ENCODE peak calls at places on chromosomes 11 and 22, in nine cellular contexts. I is progenitor cell of endocrine pancreas; W is activated CD4-positive, alpha-beta T cell treated with anti-CD3 and anti-CD28 coated beads, Interleukin-2, amount 50 U/mL, for 1 hour; Z is HTR-8/SVneo; U is stimulated activated CD8-positive, alpha-beta memory T cell treated with anti-CD3 and anti-CD28 coated beads, Interleukin-4, amount 100 ng/mL, for 1 hour; J is NCI-H1105; M is iris pigment epithelial cell; S is ureter; E is stimulated activated CD4-positive, alpha-beta T cell treated with anti-CD3 and anti-CD28 coated beads, Interleukin-1b, Interleukin-23, amount 100 ng/mL, for 1 hour. N is an unnamed sample.
A peak's percentile ranks its signal among the peaks of the same experiment; 100 is the strongest.

GRCh38 chr11:288328-289144 is at the start of gene PGGHG:
- DNase-seq in Z (peak; percentile 81), I (peak; percentile 45), W (peak; percentile 59), E (no peak), S (peak; percentile 75), U (no peak), M (no peak), J (peak; percentile 41), N (peak; percentile 76)

GRCh38 chr11:67628710-67629385 is 889 bp downstream of the NUDT8 start:
- DNase-seq in J (no peak), U (no peak), M (no peak), E (no peak), Z (no peak), I (no peak), S (peak; percentile 50), W (no peak), N (no peak)

GRCh38 chr22:44409691-44410316 is 88.2 kb downstream of the RTL6 start:
- DNase-seq in S (no peak), M (no peak), W (no peak), Z (no peak), I (no peak), E (no peak), J (no peak), U (no peak), N (no peak)

GRCh38 chr22:19068784-19069271 is 53.4 kb downstream of the DGCR2 start:
- DNase-seq in M (no peak), I (no peak), Z (no peak), U (no peak), W (no peak), J (no peak), E (no peak), S (peak; percentile 32), N (no peak)

GRCh38 chr22:45240137-45240809 is 421 bp downstream of the KIAA0930 start:
- DNase-seq in J (no peak), I (no peak), E (peak; percentile 7), Z (peak; percentile 10), M (peak; percentile 36), W (peak; percentile 35), U (no peak), S (no peak), N (peak; percentile 22)

GRCh38 chr11:34483475-34483874 is 30.1 kb downstream of the ELF5 start:
- DNase-seq in U (no peak), Z (no peak), M (no peak), J (no peak), S (no peak), I (no peak), E (no peak), W (no peak), N (no peak)

GRCh38 chr22:29329581-29329980 is 14.1 kb upstream of the RASL10A start:
- DNase-seq in U (no peak), S (no peak), I (no peak), Z (no peak), E (no peak), J (no peak), M (no peak), W (no peak), N (no peak)

GRCh38 chr11:20117291-20117690 is 43.0 kb downstream of the DBX1 start:
- DNase-seq in U (no peak), S (no peak), E (no peak), J (no peak), W (no peak), M (no peak), I (no peak), Z (no peak), N (peak; percentile 22)

GRCh38 chr11:76074178-76075112 is 131.9 kb downstream of the WNT11 start:
- DNase-seq in Z (no peak), E (no peak), W (no peak), M (peak; percentile 51), I (no peak), J (no peak), S (no peak), U (no peak), N (peak; percentile 80)

GRCh38 chr11:11250470-11250869 is 102.6 kb downstream of the CSNK2A3 start:
- DNase-seq in M (peak; percentile 6), J (no peak), E (no peak), S (no peak), U (no peak), W (no peak), Z (no peak), I (no peak), N (peak; percentile 29)

GRCh38 chr22:48235744-48236143 is 1473.3 kb downstream of the TBC1D22A start:
- DNase-seq in Z (no peak), S (no peak), M (no peak), W (no peak), E (no peak), U (no peak), I (no peak), J (no peak), N (no peak)

GRCh38 chr11:15776387-15776786 is 580.0 kb downstream of the SOX6 start:
- DNase-seq in E (no peak), Z (no peak), I (no peak), U (no peak), J (no peak), W (no peak), M (no peak), S (no peak), N (no peak)

GRCh38 chr11:41320233-41320993 is 139.0 kb downstream of the LRRC4C start:
- DNase-seq in W (no peak), U (no peak), J (no peak), Z (no peak), M (peak; percentile 6), E (no peak), S (no peak), I (no peak), N (no peak)

GRCh38 chr11:13091804-13092203 is 82.7 kb downstream of the RASSF10 start:
- DNase-seq in I (no peak), J (no peak), E (no peak), S (no peak), M (no peak), Z (no peak), W (no peak), U (no peak), N (no peak)

GRCh38 chr22:21938071-21938822 is 14.4 kb downstream of the PPM1F start:
- DNase-seq in J (peak; percentile 78), I (peak; percentile 92), M (peak; percentile 84), S (peak; percentile 95), E (peak; percentile 89), Z (peak; percentile 83), U (peak; percentile 84), W (peak; percentile 90), N (peak; percentile 88)

GRCh38 chr11:130868865-130869264 is 47.4 kb downstream of the SNX19 start:
- DNase-seq in U (no peak), S (no peak), M (no peak), W (no peak), E (no peak), J (no peak), Z (no peak), I (no peak), N (no peak)

GRCh38 chr11:47225552-47226137 is 10.9 kb downstream of the DDB2 start:
- DNase-seq in U (no peak), W (no peak), S (no peak), Z (no peak), J (no peak), E (no peak), I (no peak), M (peak; percentile 70), N (peak; percentile 44)

GRCh38 chr11:120061761-120062560 is 76.0 kb downstream of the TRIM29 start:
- DNase-seq in J (no peak), E (no peak), I (no peak), U (no peak), W (no peak), M (peak; percentile 9), Z (no peak), S (peak; percentile 42), N (peak; percentile 60)

GRCh38 chr11:92340839-92341238 is 116.2 kb downstream of the FAT3 start:
- DNase-seq in I (no peak), J (no peak), E (no peak), S (no peak), W (no peak), M (no peak), Z (no peak), U (no peak), N (peak; percentile 59)

GRCh38 chr22:30694171-30694637 is 470 bp upstream of the OSBP2 start:
- DNase-seq in E (peak; percentile 30), U (peak; percentile 16), W (peak; percentile 58), M (no peak), S (peak; percentile 44), I (peak; percentile 57), Z (peak; percentile 41), J (peak; percentile 81), N (peak; percentile 11)

GRCh38 chr22:42758929-42759629 is 38.4 kb upstream of the A4GALT start:
- DNase-seq in Z (no peak), I (no peak), J (no peak), U (no peak), E (no peak), S (no peak), W (no peak), M (peak; percentile 87), N (peak; percentile 29)

GRCh38 chr11:1844221-1845094 is 5.7 kb downstream of the TNNI2 start:
- DNase-seq in W (peak; percentile 40), M (no peak), J (no peak), Z (no peak), I (no peak), E (no peak), S (no peak), U (no peak), N (peak; percentile 19)

GRCh38 chr11:104033134-104033533 is 3.3 kb upstream of the DDI1 start:
- DNase-seq in I (no peak), E (no peak), J (no peak), W (no peak), S (no peak), M (peak; percentile 98), U (no peak), Z (peak; percentile 21), N (peak; percentile 56)

N was measured in EH.